ENCODE peak calls at places on chromosomes 6 and 20, in six cellular contexts. A, N, I, Y, E and T are unnamed samples.

GRCh38 chr20:18702736-18703135 is 110.8 kb upstream of the SCP2D1 start:
- DNase-seq in A (no peak), Y (no peak), I (no peak), E (no peak), N (no peak), T (no peak)

GRCh38 chr20:62535964-62536363 is 60.2 kb upstream of the GATA5 start:
- DNase-seq in A (no peak), Y (no peak), N (no peak), E (no peak), I (no peak), T (no peak)

GRCh38 chr6:17115251-17116089 is 13.6 kb downstream of the STMND1 start:
- DNase-seq in Y (peak), I (no peak), A (no peak), N (peak), E (no peak), T (no peak)

GRCh38 chr20:44091026-44091425 is 96.0 kb downstream of the JPH2 start:
- DNase-seq in E (no peak), Y (no peak), I (no peak), A (no peak), N (no peak), T (no peak)

GRCh38 chr6:28606424-28607391 is 81.0 kb downstream of the GPX5 start:
- DNase-seq in A (no peak), E (no peak), Y (peak), I (peak), N (peak), T (no peak)

GRCh38 chr6:30074331-30075093 is 1.1 kb downstream of the RNF39 start:
- DNase-seq in N (no peak), I (no peak), Y (no peak), E (no peak), A (no peak), T (peak)

GRCh38 chr6:68313911-68314310 is 321.2 kb upstream of the ADGRB3 start:
- DNase-seq in N (no peak), A (no peak), Y (no peak), E (no peak), I (no peak), T (no peak)

GRCh38 chr20:43442310-43442880 is 15.3 kb upstream of the SRSF6 start:
- DNase-seq in E (no peak), I (no peak), A (no peak), Y (no peak), N (no peak), T (no peak)

GRCh38 chr6:168278904-168279303 is 40.7 kb downstream of the DACT2 start:
- DNase-seq in I (no peak), N (no peak), Y (no peak), A (no peak), E (no peak), T (no peak)

GRCh38 chr6:44201638-44202303 is 15.0 kb upstream of the MYMX start:
- DNase-seq in N (no peak), A (no peak), E (no peak), Y (no peak), I (no peak), T (no peak)

GRCh38 chr6:40550096-40550731 is 37.0 kb downstream of the LRFN2 start:
- DNase-seq in Y (peak), A (no peak), E (no peak), I (peak), N (peak), T (no peak)

GRCh38 chr6:13445005-13445743 is 42.2 kb downstream of the GFOD1 start:
- DNase-seq in E (no peak), N (no peak), I (peak), A (peak), Y (no peak), T (peak)
- TF ChIP-seq POLR2AphosphoS5 in E (no peak), N (no peak), I (peak), A (no peak), Y (no peak), T (no peak)

GRCh38 chr20:9087531-9088217 is 18.8 kb downstream of the PLCB4 start:
- DNase-seq in A (no peak), E (no peak), Y (no peak), I (no peak), N (no peak), T (no peak)

GRCh38 chr20:9099372-9099771 is 30.5 kb downstream of the PLCB4 start:
- DNase-seq in I (no peak), N (no peak), E (no peak), Y (no peak), A (no peak), T (no peak)

GRCh38 chr20:9092101-9092500 is 23.2 kb downstream of the PLCB4 start:
- DNase-seq in Y (no peak), A (no peak), N (no peak), I (no peak), E (no peak), T (no peak)

GRCh38 chr20:9088556-9088955 is 19.7 kb downstream of the PLCB4 start:
- DNase-seq in Y (no peak), A (no peak), N (no peak), I (no peak), E (no peak), T (no peak)

DNA sequence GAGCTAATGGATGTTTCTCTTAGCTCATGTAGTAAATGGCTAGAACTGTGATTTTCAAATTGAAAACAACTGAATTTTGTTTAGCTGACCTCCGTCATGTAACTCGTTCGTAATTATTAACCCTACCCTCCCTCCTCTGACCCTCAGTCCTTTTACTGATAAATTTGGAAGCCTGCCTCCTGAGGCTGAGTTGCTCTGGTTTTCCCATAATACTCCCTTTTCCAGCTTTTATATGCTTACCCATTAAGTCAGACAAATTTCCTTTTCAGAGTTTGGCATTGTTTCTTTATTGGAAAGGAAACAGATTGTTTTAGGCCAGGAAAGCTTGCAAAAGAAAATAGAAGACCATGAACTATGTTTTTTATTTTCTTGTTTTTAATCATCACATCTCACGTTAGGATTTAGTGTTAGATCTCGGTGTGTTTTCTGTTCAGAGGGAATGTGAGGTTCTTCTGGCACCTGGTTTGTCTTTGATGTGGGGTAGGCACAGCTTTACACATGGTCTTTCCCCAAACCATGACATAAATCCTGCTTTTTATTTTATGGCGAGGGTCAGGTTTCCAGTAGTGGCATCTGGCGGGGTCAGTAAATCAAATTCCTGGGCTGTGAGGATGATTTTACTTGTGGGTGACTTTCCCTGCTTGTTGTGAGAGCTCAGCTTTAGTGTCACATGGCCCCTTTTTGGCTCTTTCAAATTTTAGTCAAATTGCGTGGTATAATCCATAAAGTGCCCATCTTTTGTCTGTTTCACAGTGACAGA is 24.5 kb downstream of the PLCB4 start:
- DNase-seq in I (no peak), N (no peak), Y (no peak), A (no peak), E (no peak), T (no peak)
- H3K27ac ChIP-seq in I (no peak), N (no peak), Y (no peak), A (no peak), E (peak), T (peak)

GRCh38 chr20:22585786-22586493 is 1.6 kb upstream of the FOXA2 start:
- DNase-seq in N (no peak), I (no peak), E (no peak), A (no peak), Y (no peak), T (no peak)
- H3K4me3 ChIP-seq in N (no peak), I (no peak), E (no peak), A (no peak), Y (no peak), T (no peak)

GRCh38 chr20:13486694-13487093 is 152.0 kb downstream of the TASP1 start:
- DNase-seq in A (no peak), N (no peak), E (no peak), Y (no peak), I (no peak), T (no peak)

GRCh38 chr20:13493143-13493542 is 145.6 kb downstream of the TASP1 start:
- DNase-seq in I (no peak), E (no peak), N (no peak), Y (no peak), A (no peak), T (no peak)

GRCh38 chr20:13494019-13494418 is 144.7 kb downstream of the TASP1 start:
- DNase-seq in Y (no peak), E (no peak), A (no peak), N (no peak), I (no peak), T (no peak)

GRCh38 chr20:13487202-13487601 is 151.5 kb downstream of the TASP1 start:
- DNase-seq in E (no peak), N (no peak), I (no peak), A (no peak), Y (no peak), T (no peak)

DNA sequence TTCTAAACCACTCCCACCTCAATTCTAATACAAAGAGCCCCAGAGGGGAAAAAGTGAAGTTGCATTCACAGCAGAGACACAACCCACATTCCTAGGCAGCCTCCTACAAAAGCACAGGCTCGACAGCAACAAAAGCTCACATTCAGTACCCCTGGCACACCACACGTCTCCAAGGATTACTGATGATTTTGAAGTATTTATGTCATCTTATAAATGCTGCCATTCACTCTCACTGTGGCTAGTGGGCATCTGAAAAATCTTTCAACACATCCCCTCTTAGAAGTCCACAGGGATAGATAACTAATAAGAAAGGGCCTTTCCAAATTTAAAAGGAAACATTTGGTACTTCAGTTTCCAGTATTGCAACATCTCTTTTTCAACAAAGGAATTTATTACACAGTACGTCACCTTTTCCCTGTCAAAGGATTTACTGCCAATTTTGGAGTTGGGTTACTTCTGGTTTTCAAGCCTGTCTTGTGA is 146.7 kb downstream of the TASP1 start:
- DNase-seq in E (peak), A (no peak), I (no peak), Y (no peak), N (no peak), T (peak)
- TF ChIP-seq POLR2AphosphoS5 in E (no peak), A (no peak), I (no peak), Y (no peak), N (no peak), T (no peak)

GRCh38 chr6:56513631-56514030 is 129.1 kb downstream of the DST start:
- DNase-seq in N (no peak), E (no peak), A (no peak), I (no peak), Y (no peak), T (no peak)

GRCh38 chr6:56516003-56516402 is 126.7 kb downstream of the DST start:
- DNase-seq in E (no peak), A (no peak), Y (no peak), N (no peak), I (no peak), T (no peak)

GRCh38 chr6:56514395-56514794 is 128.3 kb downstream of the DST start:
- DNase-seq in N (no peak), Y (no peak), I (no peak), A (no peak), E (no peak), T (no peak)

GRCh38 chr6:56517155-56517745 is 125.4 kb downstream of the DST start:
- DNase-seq in Y (no peak), A (no peak), E (no peak), N (no peak), I (no peak), T (no peak)

DNA sequence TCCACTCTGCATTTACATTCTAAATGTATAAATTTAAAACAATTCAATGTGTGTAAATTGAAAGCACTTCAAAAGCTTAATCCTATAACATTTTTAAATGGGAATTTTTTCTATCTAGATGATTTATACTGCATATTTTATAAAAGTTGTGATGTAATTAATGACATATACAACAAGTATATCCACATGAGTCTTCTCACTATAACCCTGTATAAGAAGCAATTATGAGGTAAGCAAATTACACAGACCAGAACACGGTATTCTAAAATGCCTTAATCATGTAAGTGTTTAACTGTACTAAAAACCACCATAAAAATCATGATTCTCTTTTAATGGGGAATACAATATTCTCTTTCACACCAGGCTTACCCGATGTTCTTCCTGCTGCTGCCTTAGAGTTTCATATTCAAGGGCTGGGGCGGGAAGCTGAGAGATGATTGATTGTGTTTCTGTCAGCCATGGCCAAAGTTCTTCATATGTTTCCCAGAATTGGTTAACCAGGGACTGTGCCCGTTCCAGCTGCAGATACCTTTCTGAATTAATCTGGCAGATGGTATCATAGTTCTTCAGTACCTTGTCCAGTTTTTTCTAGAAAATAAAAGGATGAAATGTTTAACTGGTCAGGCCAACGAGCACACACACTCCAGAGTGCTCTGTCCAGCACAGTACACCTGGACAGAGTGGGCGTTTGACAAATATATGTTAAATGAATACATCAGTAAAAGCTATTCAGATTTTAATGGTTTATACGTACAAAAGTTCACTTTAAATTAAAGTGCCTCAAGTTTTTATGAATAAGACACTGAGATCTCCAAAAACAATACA is 127.4 kb downstream of the DST start:
- DNase-seq in N (no peak), Y (no peak), A (no peak), E (no peak), I (no peak), T (no peak)
- H3K27ac ChIP-seq in N (no peak), Y (no peak), A (no peak), E (peak), I (no peak), T (no peak)

DNA sequence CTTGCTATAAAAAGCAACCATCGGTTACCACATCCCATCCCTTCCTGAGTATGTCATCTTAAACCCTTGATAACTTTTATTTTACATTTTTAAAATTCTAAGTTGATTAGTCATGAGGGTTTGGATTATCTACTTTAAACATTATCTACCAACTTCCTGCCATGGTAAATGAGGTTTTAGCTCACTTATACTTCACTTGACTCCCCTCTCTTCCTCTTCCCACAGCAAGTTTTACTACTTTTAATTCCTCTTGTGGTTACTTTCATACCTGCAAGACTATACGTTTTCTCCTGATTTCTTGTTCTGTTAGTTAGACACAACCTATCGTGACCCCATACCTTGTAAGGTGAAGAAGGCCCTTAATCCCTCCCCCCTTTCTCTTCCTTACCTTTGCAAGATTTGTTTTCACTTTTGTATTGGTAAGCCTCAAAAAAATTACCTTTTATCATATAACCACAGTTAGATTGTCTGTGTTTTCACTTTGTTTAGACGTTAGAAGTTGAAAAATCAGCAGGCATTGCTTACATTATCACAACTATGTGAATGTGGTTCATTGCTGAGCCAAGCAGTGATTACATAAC is 60.1 kb upstream of the OGFRL1 start:
- DNase-seq in I (no peak), Y (no peak), N (no peak), A (no peak), E (no peak), T (no peak)
- H3K4me3 ChIP-seq in I (no peak), Y (no peak), N (no peak), A (no peak), E (no peak), T (no peak)

GRCh38 chr20:51523276-51524013 is 19.1 kb downstream of the NFATC2 start:
- DNase-seq in Y (no peak), E (no peak), N (no peak), A (peak), I (no peak), T (no peak)

GRCh38 chr20:51528263-51529026 is 14.1 kb downstream of the NFATC2 start:
- DNase-seq in I (no peak), A (no peak), E (no peak), Y (no peak), N (no peak), T (no peak)

GRCh38 chr20:51526754-51527153 is 15.8 kb downstream of the NFATC2 start:
- DNase-seq in Y (no peak), A (peak), I (no peak), E (no peak), N (no peak), T (no peak)

GRCh38 chr20:51525241-51526104 is 17.0 kb downstream of the NFATC2 start:
- DNase-seq in E (no peak), A (peak), I (peak), N (no peak), Y (no peak), T (no peak)

DNA sequence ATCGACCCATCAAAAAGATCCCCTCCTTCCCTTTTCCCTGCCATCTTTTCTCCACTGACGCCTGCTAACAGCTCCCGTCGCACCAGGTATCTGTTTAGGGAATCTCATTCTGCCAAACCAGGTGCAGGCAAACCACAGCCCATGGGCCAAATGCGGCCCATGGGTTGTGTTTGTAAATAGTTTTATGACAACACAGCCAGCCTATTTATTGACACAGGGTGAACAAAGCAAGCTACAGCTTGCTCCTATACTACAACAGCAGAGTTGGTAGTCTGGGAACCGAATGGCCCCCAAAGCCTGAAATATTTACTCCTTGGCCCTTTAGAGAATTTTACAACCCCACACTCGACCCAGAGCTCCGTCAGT is 16.4 kb downstream of the NFATC2 start:
- DNase-seq in N (no peak), A (no peak), E (no peak), I (no peak), Y (no peak), T (no peak)
- TF ChIP-seq POLR2AphosphoS5 in N (no peak), A (no peak), E (no peak), I (no peak), Y (no peak), T (no peak)

GRCh38 chr6:157272372-157272771 is 50.9 kb downstream of the TMEM242 start:
- DNase-seq in I (no peak), E (no peak), A (peak), Y (no peak), N (no peak), T (no peak)

GRCh38 chr6:157274471-157275226 is 48.7 kb downstream of the TMEM242 start:
- DNase-seq in A (peak), N (peak), Y (no peak), I (peak), E (peak), T (peak)

GRCh38 chr6:157272866-157273755 is 50.2 kb downstream of the TMEM242 start:
- DNase-seq in N (no peak), I (no peak), A (peak), Y (no peak), E (peak), T (no peak)

GRCh38 chr6:157274116-157274470 is 49.2 kb downstream of the TMEM242 start:
- DNase-seq in E (peak), A (no peak), Y (no peak), I (no peak), N (no peak), T (no peak)

DNA sequence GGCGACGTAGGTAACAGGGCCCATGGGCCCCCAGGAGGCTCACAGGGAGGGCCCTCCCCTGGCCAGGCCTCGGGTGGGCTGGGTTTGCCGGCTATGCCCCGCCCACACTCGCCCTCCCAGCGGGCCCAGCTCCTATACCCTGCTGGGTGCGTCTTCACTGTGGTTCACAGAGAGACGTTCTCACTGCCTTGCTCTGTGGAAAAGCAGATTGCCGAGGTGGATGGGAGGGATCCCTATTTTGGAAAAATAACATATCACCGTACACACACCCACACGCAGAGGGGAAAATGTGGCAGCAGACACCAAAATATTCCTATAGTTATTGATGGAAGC is 49.6 kb downstream of the TMEM242 start:
- DNase-seq in Y (no peak), E (peak), I (no peak), A (peak), N (peak), T (no peak)
- H3K27ac ChIP-seq in Y (peak), E (peak), I (no peak), A (peak), N (peak), T (peak)

DNA sequence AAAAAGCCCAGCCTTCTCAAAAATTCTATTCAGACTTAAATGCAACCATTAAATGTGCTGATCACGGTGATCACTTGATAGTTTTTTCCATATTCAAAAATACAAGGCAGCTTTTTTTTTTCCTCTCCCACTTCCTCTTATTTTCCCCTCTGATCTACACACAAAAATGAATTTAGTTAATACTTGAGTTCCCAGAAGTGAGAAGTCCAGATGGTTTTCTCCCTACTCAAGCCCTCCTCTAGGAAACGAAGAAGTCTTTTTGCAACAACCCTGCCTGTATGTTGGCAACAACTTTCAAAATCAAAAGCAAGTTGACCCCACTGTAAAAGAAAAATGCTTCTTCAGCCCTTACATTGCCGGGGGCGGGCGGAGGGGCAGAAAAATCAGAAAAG is 24.3 kb downstream of the ARHGAP18 start:
- DNase-seq in E (no peak), N (no peak), I (no peak), Y (no peak), A (no peak), T (no peak)
- H3K4me3 ChIP-seq in E (no peak), N (no peak), I (no peak), Y (no peak), A (no peak), T (no peak)

GRCh38 chr6:126337323-126337722 is 2.6 kb upstream of the CENPW start:
- DNase-seq in N (no peak), Y (no peak), A (no peak), I (peak), E (no peak), T (peak)
- TF ChIP-seq POLR2AphosphoS5 in N (no peak), Y (no peak), A (no peak), I (no peak), E (peak), T (peak)